ENCODE peak calls at places on chromosomes 2 and 18, in four cellular contexts. V is HepG2, N is transverse colon, R is upper lobe of left lung. T is an unnamed sample.

GRCh38 chr18:53906681-53907080 is 317.8 kb downstream of the MBD2 start:
- DNase-seq in N (no peak), R (no peak), V (no peak), T (no peak)

GRCh38 chr2:239033801-239034560 is 186.1 kb downstream of the TWIST2 start:
- DNase-seq in V (no peak), R (no peak), N (no peak), T (peak; percentile 63)

GRCh38 chr2:184534986-184535385 is 63.3 kb upstream of the ZNF804A start:
- DNase-seq in V (no peak), N (no peak), R (no peak), T (no peak)

GRCh38 chr18:12423820-12424219 is 16.1 kb downstream of the PRELID3A start:
- DNase-seq in V (no peak), N (no peak), R (no peak), T (no peak)

GRCh38 chr18:23422751-23423418 is 30.2 kb upstream of the RIOK3 start:
- DNase-seq in N (peak; percentile 77), R (peak; percentile 91), V (peak; percentile 66), T (no peak)

GRCh38 chr2:151922845-151923666 is 94.8 kb upstream of the ARL5A start:
- DNase-seq in V (peak; percentile 43), N (peak; percentile 39), R (peak; percentile 93), T (peak; percentile 80)

GRCh38 chr18:58338141-58338540 is 290.8 kb downstream of the ALPK2 start:
- DNase-seq in V (no peak), R (no peak), N (no peak), T (no peak)

GRCh38 chr2:162400336-162400735 is 56.4 kb downstream of the GCA start:
- DNase-seq in N (no peak), V (no peak), R (no peak), T (no peak)

GRCh38 chr2:106624787-106625369 is 137.7 kb downstream of the CD8B2 start:
- DNase-seq in V (no peak), N (no peak), R (no peak), T (no peak)

GRCh38 chr2:188786368-188786781 is 187.8 kb upstream of the COL3A1 start:
- DNase-seq in N (no peak), V (no peak), R (no peak), T (peak; percentile 68)

GRCh38 chr2:39481611-39482010 is 44.5 kb upstream of the MAP4K3 start:
- DNase-seq in R (no peak), N (no peak), V (no peak), T (no peak)

GRCh38 chr2:98027955-98028593 is 32.3 kb upstream of the TMEM131 start:
- DNase-seq in V (no peak), N (no peak), R (no peak), T (no peak)

GRCh38 chr18:32930695-32931301 is 158.0 kb upstream of the KLHL14 start:
- DNase-seq in V (peak; percentile 55), R (no peak), N (no peak), T (no peak)

GRCh38 chr2:19124135-19124534 is 234.3 kb downstream of the OSR1 start:
- DNase-seq in V (no peak), N (no peak), R (no peak), T (no peak)

GRCh38 chr2:119678021-119678656 is 862 bp upstream of the TMEM177 start:
- DNase-seq in V (peak; percentile 70), R (no peak), N (peak; percentile 57), T (no peak)

GRCh38 chr2:209579236-209579749 is 155.4 kb downstream of the MAP2 start:
- DNase-seq in N (no peak), V (no peak), R (no peak), T (no peak)

GRCh38 chr2:199602271-199602895 is 144.6 kb upstream of the SATB2 start:
- DNase-seq in V (peak; percentile 19), N (peak; percentile 13), R (no peak), T (no peak)

GRCh38 chr2:47724221-47724981 is 58.5 kb upstream of the MSH6 start:
- DNase-seq in V (no peak), R (no peak), N (peak; percentile 10), T (no peak)

GRCh38 chr2:155368934-155369333 is 670.4 kb downstream of the KCNJ3 start:
- DNase-seq in N (no peak), R (no peak), V (peak; percentile 12), T (no peak)

GRCh38 chr2:33118648-33119047 is 171.9 kb downstream of the LTBP1 start:
- DNase-seq in V (no peak), R (no peak), N (no peak), T (no peak)

GRCh38 chr2:62286089-62286785 is 90.3 kb downstream of the B3GNT2 start:
- DNase-seq in N (no peak), V (no peak), R (no peak), T (no peak)

GRCh38 chr2:135916232-135916631 is 40.0 kb upstream of the MCM6 start:
- DNase-seq in R (no peak), N (no peak), V (peak; percentile 31), T (no peak)

GRCh38 chr2:240985881-240986786 is 12.3 kb upstream of the SNED1 start:
- DNase-seq in R (peak; percentile 18), N (peak; percentile 5), V (no peak), T (peak; percentile 63)

GRCh38 chr2:222706616-222707015 is 35.2 kb downstream of the MOGAT1 start:
- DNase-seq in V (no peak), R (no peak), N (no peak), T (no peak)

GRCh38 chr2:121285077-121285449 is at the start of gene TFCP2L1:
- DNase-seq in R (peak; percentile 68), N (peak; percentile 82), V (no peak), T (no peak)

GRCh38 chr2:3257166-3257565 is 120.5 kb downstream of the EIPR1 start:
- DNase-seq in V (no peak), R (no peak), N (no peak), T (no peak)

GRCh38 chr2:144162652-144163051 is 357.3 kb downstream of the ZEB2 start:
- DNase-seq in V (peak; percentile 35), R (peak; percentile 38), N (peak; percentile 25), T (no peak)

GRCh38 chr2:201883559-201883958 is 77.2 kb downstream of the CDK15 start:
- DNase-seq in N (no peak), V (no peak), R (no peak), T (no peak)

GRCh38 chr2:45902952-45903351 is 251.5 kb downstream of the PRKCE start:
- DNase-seq in N (no peak), V (no peak), R (no peak), T (no peak)

GRCh38 chr2:58903427-58903826 is 662.3 kb upstream of the FANCL start:
- DNase-seq in R (no peak), N (no peak), V (no peak), T (no peak)

GRCh38 chr18:52367962-52368745 is 28.2 kb downstream of the DCC start:
- DNase-seq in V (no peak), R (no peak), N (no peak), T (no peak)

GRCh38 chr2:174005801-174006419 is 40.7 kb upstream of the SP3 start:
- DNase-seq in V (no peak), N (no peak), R (no peak), T (no peak)

GRCh38 chr2:37367984-37368383 is 23.6 kb downstream of the QPCT start:
- DNase-seq in V (no peak), N (no peak), R (no peak), T (no peak)

GRCh38 chr18:8366070-8366469 is 243.2 kb upstream of the RAB12 start:
- DNase-seq in R (no peak), V (no peak), N (no peak), T (no peak)

GRCh38 chr18:9557250-9557943 is 57.0 kb downstream of the PPP4R1 start:
- DNase-seq in R (no peak), N (no peak), V (peak; percentile 59), T (no peak)
- H3K36me3 ChIP-seq in R (peaks cover 72% of the 10 kb centered on the region), N (peaks cover 60% of the 10 kb centered on the region), V (peaks cover 74% of the 10 kb centered on the region), T (peaks cover 12% of the 10 kb centered on the region)

DNA sequence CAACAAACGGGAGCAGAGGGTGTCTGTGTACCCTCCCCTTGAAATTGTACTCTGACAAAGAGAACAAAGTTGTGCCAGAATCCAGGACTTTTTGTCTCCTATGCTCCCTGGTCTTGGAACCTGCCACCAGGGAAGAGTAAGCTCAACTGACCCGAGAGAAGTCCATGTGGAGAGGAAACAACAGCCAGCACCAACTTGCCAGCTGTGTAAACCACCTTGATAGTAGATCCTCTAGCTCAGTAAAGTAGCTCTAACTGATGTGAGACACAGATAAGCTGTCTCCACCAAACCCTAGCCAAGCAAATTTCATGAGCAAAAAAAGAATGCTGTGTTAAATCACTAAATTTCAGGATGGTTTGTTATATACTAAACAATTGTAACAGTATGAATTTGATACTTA is 46.9 kb downstream of the LNPK start:
- DNase-seq in N (no peak), V (no peak), R (no peak), T (no peak)
- TF ChIP-seq EP300 in N (no peak), V (no peak), R (no peak), T (no peak)

GRCh38 chr2:215382480-215382879 is 53.4 kb downstream of the FN1 start:
- DNase-seq in V (no peak), N (no peak), R (no peak), T (no peak)

GRCh38 chr2:215383652-215384279 is 52.1 kb downstream of the FN1 start:
- DNase-seq in R (no peak), N (no peak), V (no peak), T (no peak)

GRCh38 chr2:215386566-215386965 is 49.3 kb downstream of the FN1 start:
- DNase-seq in V (no peak), N (no peak), R (no peak), T (no peak)

GRCh38 chr2:215382011-215382410 is 53.9 kb downstream of the FN1 start:
- DNase-seq in V (no peak), R (no peak), N (no peak), T (no peak)

GRCh38 chr2:215384710-215385109 is 51.2 kb downstream of the FN1 start:
- DNase-seq in N (no peak), R (no peak), V (no peak), T (no peak)
- H3K36me3 ChIP-seq in N (peaks cover 10% of the 10 kb centered on the region), R (peaks cover 7% of the 10 kb centered on the region), V (peaks cover 89% of the 10 kb centered on the region), T (peaks cover 98% of the 10 kb centered on the region)

DNA sequence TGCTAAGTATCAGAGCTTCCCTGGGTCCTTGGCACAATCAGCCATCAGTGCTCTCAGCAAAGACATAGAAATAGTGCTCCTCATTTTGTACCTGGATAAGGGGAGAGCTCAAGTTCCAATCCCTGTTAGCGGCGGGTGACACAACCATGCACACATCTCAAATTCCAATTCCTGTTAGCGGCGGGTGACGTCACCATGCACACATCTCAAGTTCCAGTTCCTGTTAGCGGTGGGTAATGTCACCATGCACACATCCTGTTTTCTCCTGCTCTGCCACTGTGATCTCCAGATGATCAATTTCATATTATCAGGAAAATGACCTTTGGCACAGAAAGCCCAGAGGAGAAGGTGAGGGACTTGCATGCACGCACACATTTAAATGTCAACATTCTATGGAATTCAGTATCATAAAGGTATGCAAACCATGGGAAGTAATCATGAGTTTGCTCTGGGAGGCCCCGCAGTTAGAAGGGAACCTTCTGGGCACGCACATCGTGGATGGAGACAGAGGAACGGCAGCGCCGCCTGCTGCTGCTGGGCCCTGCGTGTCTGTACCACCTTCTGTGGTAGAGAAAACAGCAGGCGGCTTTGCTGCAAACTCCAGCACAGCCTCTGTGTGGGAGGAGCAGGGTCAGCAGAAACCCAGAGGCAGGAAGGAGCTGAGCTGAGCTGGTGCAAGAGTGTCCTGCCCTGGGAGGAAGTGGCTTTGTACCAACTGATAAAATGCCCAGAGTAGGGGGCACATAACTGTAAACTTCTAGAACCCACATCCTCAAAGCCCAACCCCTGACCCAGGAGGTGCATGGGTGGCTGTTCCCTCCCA is 77.8 kb downstream of the MBP start:
- DNase-seq in R (peak; percentile 90), N (peak; percentile 82), V (peak; percentile 87), T (peak; percentile 90)
- TF ChIP-seq EP300 in R (peak; percentile 57), N (no peak), V (peak; percentile 28), T (no peak)